ENCODE peak calls at places on chromosome 10, in six cellular contexts. C is Ammon's horn; A is left lung; M is tibial artery; J is adrenal gland; R is activated CD4-positive, alpha-beta T cell treated with anti-CD3 and anti-CD28 coated beads for 1 hour. B is an unnamed sample.

GRCh38 chr10:88028654-88029053 is 165.2 kb downstream of the PTEN start:
- DNase-seq in C (no peak), A (no peak), M (no peak), J (no peak), R (no peak), B (no peak)

GRCh38 chr10:341081-341740 is 206.0 kb downstream of the ZMYND11 start:
- DNase-seq in C (no peak), A (no peak), M (no peak), J (no peak), R (no peak), B (no peak)

GRCh38 chr10:44786451-44786850 is 124.7 kb upstream of the TMEM72 start:
- DNase-seq in C (peak), A (no peak), M (no peak), J (no peak), R (no peak), B (no peak)

GRCh38 chr10:69397972-69398371 is 18.7 kb downstream of the TACR2 start:
- DNase-seq in C (no peak), A (no peak), M (no peak), J (no peak), R (no peak), B (no peak)

GRCh38 chr10:124152781-124153600 is 59.6 kb upstream of the CHST15 start:
- DNase-seq in C (peak), A (peak), M (peak), J (no peak), R (no peak), B (no peak)

GRCh38 chr10:48296699-48297098 is 9.8 kb upstream of the MAPK8 start:
- DNase-seq in C (no peak), A (no peak), M (no peak), J (no peak), R (no peak), B (no peak)

GRCh38 chr10:68231916-68232315 is at the start of gene ATOH7:
- DNase-seq in C (peak), A (no peak), M (no peak), J (no peak), R (no peak), B (peak)

GRCh38 chr10:2744547-2745212 is 322.7 kb upstream of the PFKP start:
- DNase-seq in C (no peak), A (no peak), M (no peak), J (no peak), R (no peak), B (no peak)

GRCh38 chr10:107496594-107496993 is 332.1 kb upstream of the SORCS1 start:
- DNase-seq in C (no peak), A (no peak), M (no peak), J (no peak), R (no peak), B (no peak)

GRCh38 chr10:131544495-131544894 is 233.0 kb upstream of the TCERG1L start:
- DNase-seq in C (no peak), A (no peak), M (no peak), J (no peak), R (no peak), B (no peak)

GRCh38 chr10:81961451-81962184 is 86.6 kb downstream of the NRG3 start:
- DNase-seq in C (no peak), A (no peak), M (no peak), J (no peak), R (no peak), B (no peak)

GRCh38 chr10:58044072-58044471 is 223.6 kb downstream of the IPMK start:
- DNase-seq in C (no peak), A (no peak), M (no peak), J (no peak), R (no peak), B (no peak)

GRCh38 chr10:91495402-91495801 is 85.3 kb downstream of the HECTD2 start:
- DNase-seq in C (no peak), A (no peak), M (no peak), J (no peak), R (no peak), B (no peak)

GRCh38 chr10:2985729-2986232 is 81.6 kb upstream of the PFKP start:
- DNase-seq in C (no peak), A (peak), M (no peak), J (no peak), R (no peak), B (no peak)

GRCh38 chr10:96665306-96665705 is 55.0 kb downstream of the PIK3AP1 start:
- DNase-seq in C (no peak), A (no peak), M (no peak), J (no peak), R (no peak), B (no peak)

GRCh38 chr10:73648252-73648651 is 7.0 kb upstream of the MYOZ1 start:
- DNase-seq in C (peak), A (no peak), M (no peak), J (no peak), R (no peak), B (peak)

GRCh38 chr10:6507311-6507710 is 72.8 kb downstream of the PRKCQ start:
- DNase-seq in C (peak), A (no peak), M (no peak), J (no peak), R (no peak), B (peak)

GRCh38 chr10:73771722-73772279 is 10.0 kb upstream of the CHCHD1 start:
- DNase-seq in C (peak), A (peak), M (no peak), J (peak), R (peak), B (peak)

GRCh38 chr10:106255111-106255510 is 909.4 kb downstream of the SORCS1 start:
- DNase-seq in C (no peak), A (no peak), M (no peak), J (no peak), R (no peak), B (no peak)

GRCh38 chr10:114499630-114500190 is 95.4 kb upstream of the AFAP1L2 start:
- DNase-seq in C (no peak), A (no peak), M (no peak), J (no peak), R (peak), B (peak)

GRCh38 chr10:32061440-32061839 is 5.2 kb upstream of the KIF5B start:
- DNase-seq in C (no peak), A (no peak), M (no peak), J (no peak), R (no peak), B (no peak)

GRCh38 chr10:94361161-94361794 is 1.5 kb downstream of the NOC3L start:
- DNase-seq in C (no peak), A (no peak), M (no peak), J (peak), R (no peak), B (peak)

GRCh38 chr10:20272575-20272974 is 456.3 kb downstream of the PLXDC2 start:
- DNase-seq in C (no peak), A (no peak), M (no peak), J (no peak), R (no peak), B (no peak)

B was measured in G401.